ENCODE peak calls at places on chromosomes 1 and 21, in eight cellular contexts. One of them, this sample, is unnamed.

GRCh38 chr1:202237052-202237451 is 43.5 kb downstream of the LGR6 start:
- DNase-seq in fibroblast of lung: no peak
- DNase-seq in body of pancreas: peak
- DNase-seq in activated CD8-positive, alpha-beta T cell treated with anti-CD3 and anti-CD28 coated beads for 36 hours: peak
- DNase-seq in osteocyte: no peak
- DNase-seq in tibial artery: peak
- DNase-seq in astrocyte: no peak
- DNase-seq in foreskin keratinocyte: no peak
- DNase-seq in this sample: no peak

GRCh38 chr1:10623391-10624145 is 148.8 kb downstream of the PEX14 start:
- DNase-seq in fibroblast of lung: no peak
- DNase-seq in body of pancreas: no peak
- DNase-seq in activated CD8-positive, alpha-beta T cell treated with anti-CD3 and anti-CD28 coated beads for 36 hours: no peak
- DNase-seq in osteocyte: no peak
- DNase-seq in tibial artery: no peak
- DNase-seq in astrocyte: no peak
- DNase-seq in foreskin keratinocyte: no peak
- DNase-seq in this sample: no peak

GRCh38 chr1:54356680-54357147 is 49.5 kb downstream of the SSBP3 start:
- DNase-seq in fibroblast of lung: no peak
- DNase-seq in body of pancreas: no peak
- DNase-seq in activated CD8-positive, alpha-beta T cell treated with anti-CD3 and anti-CD28 coated beads for 36 hours: peak
- DNase-seq in osteocyte: no peak
- DNase-seq in tibial artery: no peak
- DNase-seq in astrocyte: no peak
- DNase-seq in foreskin keratinocyte: no peak
- DNase-seq in this sample: no peak

GRCh38 chr1:116772648-116773045 is 18.4 kb downstream of the CD2 start:
- DNase-seq in fibroblast of lung: peak
- DNase-seq in body of pancreas: peak
- DNase-seq in activated CD8-positive, alpha-beta T cell treated with anti-CD3 and anti-CD28 coated beads for 36 hours: peak
- DNase-seq in osteocyte: no peak
- DNase-seq in tibial artery: no peak
- DNase-seq in astrocyte: peak
- DNase-seq in foreskin keratinocyte: no peak
- DNase-seq in this sample: no peak

GRCh38 chr1:247037483-247038320 is 29.8 kb upstream of the ZNF695 start:
- DNase-seq in fibroblast of lung: no peak
- DNase-seq in body of pancreas: no peak
- DNase-seq in activated CD8-positive, alpha-beta T cell treated with anti-CD3 and anti-CD28 coated beads for 36 hours: no peak
- DNase-seq in osteocyte: no peak
- DNase-seq in tibial artery: no peak
- DNase-seq in astrocyte: no peak
- DNase-seq in foreskin keratinocyte: no peak
- DNase-seq in this sample: no peak

GRCh38 chr1:4072754-4073153 is 172.7 kb upstream of the C1orf174 start:
- DNase-seq in fibroblast of lung: no peak
- DNase-seq in body of pancreas: no peak
- DNase-seq in activated CD8-positive, alpha-beta T cell treated with anti-CD3 and anti-CD28 coated beads for 36 hours: no peak
- DNase-seq in osteocyte: no peak
- DNase-seq in tibial artery: peak
- DNase-seq in astrocyte: no peak
- DNase-seq in foreskin keratinocyte: no peak
- DNase-seq in this sample: no peak

GRCh38 chr1:117362986-117363385 is 4.3 kb upstream of the MAN1A2 start:
- DNase-seq in fibroblast of lung: no peak
- DNase-seq in body of pancreas: no peak
- DNase-seq in activated CD8-positive, alpha-beta T cell treated with anti-CD3 and anti-CD28 coated beads for 36 hours: no peak
- DNase-seq in osteocyte: no peak
- DNase-seq in tibial artery: no peak
- DNase-seq in astrocyte: no peak
- DNase-seq in foreskin keratinocyte: no peak
- DNase-seq in this sample: no peak

GRCh38 chr1:33177996-33178540 is 3.8 kb downstream of the TRIM62 start:
- DNase-seq in fibroblast of lung: no peak
- DNase-seq in body of pancreas: no peak
- DNase-seq in activated CD8-positive, alpha-beta T cell treated with anti-CD3 and anti-CD28 coated beads for 36 hours: no peak
- DNase-seq in osteocyte: peak
- DNase-seq in tibial artery: no peak
- DNase-seq in astrocyte: no peak
- DNase-seq in foreskin keratinocyte: no peak
- DNase-seq in this sample: peak

GRCh38 chr1:19643113-19643512 is 998 bp upstream of the NBL1 start:
- DNase-seq in fibroblast of lung: peak
- DNase-seq in body of pancreas: no peak
- DNase-seq in activated CD8-positive, alpha-beta T cell treated with anti-CD3 and anti-CD28 coated beads for 36 hours: peak
- DNase-seq in osteocyte: no peak
- DNase-seq in tibial artery: peak
- DNase-seq in astrocyte: no peak
- DNase-seq in foreskin keratinocyte: peak
- DNase-seq in this sample: no peak
- TF ChIP-seq CTCF in fibroblast of lung: no peak
- TF ChIP-seq CTCF in body of pancreas: no peak
- TF ChIP-seq CTCF in activated CD8-positive, alpha-beta T cell treated with anti-CD3 and anti-CD28 coated beads for 36 hours: no peak
- TF ChIP-seq CTCF in osteocyte: no peak
- TF ChIP-seq CTCF in tibial artery: no peak
- TF ChIP-seq CTCF in astrocyte: no peak
- TF ChIP-seq CTCF in foreskin keratinocyte: peak
- TF ChIP-seq CTCF in this sample: no peak

GRCh38 chr1:153513023-153513422 is 22.8 kb downstream of the S100A6 start:
- DNase-seq in fibroblast of lung: no peak
- DNase-seq in body of pancreas: no peak
- DNase-seq in activated CD8-positive, alpha-beta T cell treated with anti-CD3 and anti-CD28 coated beads for 36 hours: no peak
- DNase-seq in osteocyte: no peak
- DNase-seq in tibial artery: no peak
- DNase-seq in astrocyte: no peak
- DNase-seq in foreskin keratinocyte: no peak
- DNase-seq in this sample: no peak
- TF ChIP-seq CTCF in fibroblast of lung: no peak
- TF ChIP-seq CTCF in body of pancreas: no peak
- TF ChIP-seq CTCF in activated CD8-positive, alpha-beta T cell treated with anti-CD3 and anti-CD28 coated beads for 36 hours: no peak
- TF ChIP-seq CTCF in osteocyte: no peak
- TF ChIP-seq CTCF in tibial artery: no peak
- TF ChIP-seq CTCF in astrocyte: no peak
- TF ChIP-seq CTCF in foreskin keratinocyte: peak
- TF ChIP-seq CTCF in this sample: no peak

GRCh38 chr1:171566467-171566866 is 55.6 kb upstream of the MYOCOS start:
- DNase-seq in fibroblast of lung: no peak
- DNase-seq in body of pancreas: no peak
- DNase-seq in activated CD8-positive, alpha-beta T cell treated with anti-CD3 and anti-CD28 coated beads for 36 hours: no peak
- DNase-seq in osteocyte: no peak
- DNase-seq in tibial artery: no peak
- DNase-seq in astrocyte: no peak
- DNase-seq in foreskin keratinocyte: no peak
- DNase-seq in this sample: no peak
- TF ChIP-seq CTCF in fibroblast of lung: no peak
- TF ChIP-seq CTCF in body of pancreas: no peak
- TF ChIP-seq CTCF in activated CD8-positive, alpha-beta T cell treated with anti-CD3 and anti-CD28 coated beads for 36 hours: no peak
- TF ChIP-seq CTCF in osteocyte: peak
- TF ChIP-seq CTCF in tibial artery: no peak
- TF ChIP-seq CTCF in astrocyte: no peak
- TF ChIP-seq CTCF in foreskin keratinocyte: peak
- TF ChIP-seq CTCF in this sample: no peak

GRCh38 chr1:185317034-185317885 is at the start of gene IVNS1ABP:
- DNase-seq in fibroblast of lung: peak
- DNase-seq in body of pancreas: peak
- DNase-seq in activated CD8-positive, alpha-beta T cell treated with anti-CD3 and anti-CD28 coated beads for 36 hours: peak
- DNase-seq in osteocyte: peak
- DNase-seq in tibial artery: peak
- DNase-seq in astrocyte: peak
- DNase-seq in foreskin keratinocyte: peak
- DNase-seq in this sample: peak
- TF ChIP-seq CTCF in fibroblast of lung: peak
- TF ChIP-seq CTCF in body of pancreas: no peak
- TF ChIP-seq CTCF in activated CD8-positive, alpha-beta T cell treated with anti-CD3 and anti-CD28 coated beads for 36 hours: peak
- TF ChIP-seq CTCF in osteocyte: no peak
- TF ChIP-seq CTCF in tibial artery: no peak
- TF ChIP-seq CTCF in astrocyte: no peak
- TF ChIP-seq CTCF in foreskin keratinocyte: peak
- TF ChIP-seq CTCF in this sample: no peak

GRCh38 chr1:42922687-42923366 is 35.8 kb downstream of the SLC2A1 start:
- DNase-seq in fibroblast of lung: peak
- DNase-seq in body of pancreas: peak
- DNase-seq in activated CD8-positive, alpha-beta T cell treated with anti-CD3 and anti-CD28 coated beads for 36 hours: peak
- DNase-seq in osteocyte: no peak
- DNase-seq in tibial artery: peak
- DNase-seq in astrocyte: peak
- DNase-seq in foreskin keratinocyte: no peak
- DNase-seq in this sample: no peak
- TF ChIP-seq CTCF in fibroblast of lung: peak
- TF ChIP-seq CTCF in body of pancreas: peak
- TF ChIP-seq CTCF in activated CD8-positive, alpha-beta T cell treated with anti-CD3 and anti-CD28 coated beads for 36 hours: peak
- TF ChIP-seq CTCF in osteocyte: peak
- TF ChIP-seq CTCF in tibial artery: peak
- TF ChIP-seq CTCF in astrocyte: peak
- TF ChIP-seq CTCF in foreskin keratinocyte: peak
- TF ChIP-seq CTCF in this sample: peak

GRCh38 chr1:17922833-17923232 is 167.7 kb downstream of the ACTL8 start:
- DNase-seq in fibroblast of lung: peak
- DNase-seq in body of pancreas: peak
- DNase-seq in activated CD8-positive, alpha-beta T cell treated with anti-CD3 and anti-CD28 coated beads for 36 hours: peak
- DNase-seq in osteocyte: no peak
- DNase-seq in tibial artery: peak
- DNase-seq in astrocyte: no peak
- DNase-seq in foreskin keratinocyte: no peak
- DNase-seq in this sample: no peak
- TF ChIP-seq CTCF in fibroblast of lung: peak
- TF ChIP-seq CTCF in body of pancreas: no peak
- TF ChIP-seq CTCF in activated CD8-positive, alpha-beta T cell treated with anti-CD3 and anti-CD28 coated beads for 36 hours: no peak
- TF ChIP-seq CTCF in osteocyte: peak
- TF ChIP-seq CTCF in tibial artery: no peak
- TF ChIP-seq CTCF in astrocyte: peak
- TF ChIP-seq CTCF in foreskin keratinocyte: peak
- TF ChIP-seq CTCF in this sample: peak

DNA sequence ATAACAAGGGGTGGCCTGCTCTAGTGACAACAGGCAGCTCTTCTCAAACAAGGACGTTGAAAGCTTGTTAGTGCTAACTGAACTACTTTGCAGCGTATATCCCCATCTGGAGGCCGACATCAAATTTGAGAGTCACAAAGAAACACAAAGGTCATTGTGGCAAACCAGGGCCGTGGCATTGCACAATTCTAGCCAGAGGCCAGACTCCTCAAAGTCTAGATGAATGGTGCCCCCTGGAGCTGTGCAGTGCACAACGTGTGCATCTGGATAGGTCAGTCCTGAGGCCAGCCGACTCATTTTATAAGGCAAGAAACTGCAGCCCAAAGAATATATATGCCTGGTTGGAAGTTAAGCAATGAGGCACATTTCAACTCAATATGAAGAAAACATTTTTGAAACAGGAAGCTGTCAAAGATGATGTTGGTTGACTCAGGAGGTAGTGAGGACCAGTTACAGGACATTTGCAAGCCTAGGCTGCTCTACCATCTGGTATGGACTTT is 459.3 kb upstream of the RUNX1 start:
- DNase-seq in fibroblast of lung: peak
- DNase-seq in body of pancreas: peak
- DNase-seq in activated CD8-positive, alpha-beta T cell treated with anti-CD3 and anti-CD28 coated beads for 36 hours: peak
- DNase-seq in osteocyte: no peak
- DNase-seq in tibial artery: peak
- DNase-seq in astrocyte: peak
- DNase-seq in foreskin keratinocyte: no peak
- DNase-seq in this sample: no peak
- TF ChIP-seq CTCF in fibroblast of lung: peak
- TF ChIP-seq CTCF in body of pancreas: no peak
- TF ChIP-seq CTCF in activated CD8-positive, alpha-beta T cell treated with anti-CD3 and anti-CD28 coated beads for 36 hours: no peak
- TF ChIP-seq CTCF in osteocyte: peak
- TF ChIP-seq CTCF in tibial artery: peak
- TF ChIP-seq CTCF in astrocyte: no peak
- TF ChIP-seq CTCF in foreskin keratinocyte: peak
- TF ChIP-seq CTCF in this sample: no peak

GRCh38 chr1:46188295-46189030 is 9.8 kb downstream of the POMGNT1 start:
- DNase-seq in fibroblast of lung: no peak
- DNase-seq in body of pancreas: no peak
- DNase-seq in activated CD8-positive, alpha-beta T cell treated with anti-CD3 and anti-CD28 coated beads for 36 hours: no peak
- DNase-seq in osteocyte: no peak
- DNase-seq in tibial artery: peak
- DNase-seq in astrocyte: no peak
- DNase-seq in foreskin keratinocyte: no peak
- DNase-seq in this sample: no peak
- TF ChIP-seq CTCF in fibroblast of lung: no peak
- TF ChIP-seq CTCF in body of pancreas: no peak
- TF ChIP-seq CTCF in activated CD8-positive, alpha-beta T cell treated with anti-CD3 and anti-CD28 coated beads for 36 hours: no peak
- TF ChIP-seq CTCF in osteocyte: no peak
- TF ChIP-seq CTCF in tibial artery: no peak
- TF ChIP-seq CTCF in astrocyte: no peak
- TF ChIP-seq CTCF in foreskin keratinocyte: peak
- TF ChIP-seq CTCF in this sample: peak